ENCODE peak calls at places on chromosomes 6 and 20, in ten cellular contexts. One of them, this sample, is unnamed.

GRCh38 chr6:145213614-145214013 is 521.7 kb downstream of the EPM2A start:
- DNase-seq in dorsolateral prefrontal cortex: no peak
- DNase-seq in BE2C: no peak
- DNase-seq in stimulated activated naive CD8-positive, alpha-beta T cell treated with anti-CD3 and anti-CD28 coated beads, Interleukin-15, Interleukin-2, amounts not matched to agents 100 U/mL and 50 U/mL, for 24 hours: no peak
- DNase-seq in esophagus muscularis mucosa: no peak
- DNase-seq in LoVo: no peak
- DNase-seq in amniotic epithelial cell: peak
- DNase-seq in stimulated activated CD8-positive, alpha-beta memory T cell treated with anti-CD3 and anti-CD28 coated beads, Interleukin-4, amount 100 ng/mL, for 1 hour: no peak
- DNase-seq in activated CD8-positive, alpha-beta memory T cell treated with anti-CD3 and anti-CD28 coated beads for 4 hours: no peak
- DNase-seq in activated CD4-positive, CD25-positive, alpha-beta regulatory T cell treated with anti-CD3 and anti-CD28 coated beads, Interleukin-2, amount 50 U/mL, for 16 hours: no peak
- DNase-seq in this sample: no peak

GRCh38 chr6:144156334-144156733 is 6.0 kb downstream of the STX11 start:
- DNase-seq in dorsolateral prefrontal cortex: no peak
- DNase-seq in BE2C: no peak
- DNase-seq in stimulated activated naive CD8-positive, alpha-beta T cell treated with anti-CD3 and anti-CD28 coated beads, Interleukin-15, Interleukin-2, amounts not matched to agents 100 U/mL and 50 U/mL, for 24 hours: no peak
- DNase-seq in esophagus muscularis mucosa: no peak
- DNase-seq in LoVo: no peak
- DNase-seq in amniotic epithelial cell: peak
- DNase-seq in stimulated activated CD8-positive, alpha-beta memory T cell treated with anti-CD3 and anti-CD28 coated beads, Interleukin-4, amount 100 ng/mL, for 1 hour: no peak
- DNase-seq in activated CD8-positive, alpha-beta memory T cell treated with anti-CD3 and anti-CD28 coated beads for 4 hours: no peak
- DNase-seq in activated CD4-positive, CD25-positive, alpha-beta regulatory T cell treated with anti-CD3 and anti-CD28 coated beads, Interleukin-2, amount 50 U/mL, for 16 hours: no peak
- DNase-seq in this sample: no peak

GRCh38 chr20:25084616-25085187 is 2.8 kb upstream of the VSX1 start:
- DNase-seq in dorsolateral prefrontal cortex: no peak
- DNase-seq in BE2C: no peak
- DNase-seq in stimulated activated naive CD8-positive, alpha-beta T cell treated with anti-CD3 and anti-CD28 coated beads, Interleukin-15, Interleukin-2, amounts not matched to agents 100 U/mL and 50 U/mL, for 24 hours: peak
- DNase-seq in esophagus muscularis mucosa: no peak
- DNase-seq in LoVo: no peak
- DNase-seq in amniotic epithelial cell: no peak
- DNase-seq in stimulated activated CD8-positive, alpha-beta memory T cell treated with anti-CD3 and anti-CD28 coated beads, Interleukin-4, amount 100 ng/mL, for 1 hour: no peak
- DNase-seq in activated CD8-positive, alpha-beta memory T cell treated with anti-CD3 and anti-CD28 coated beads for 4 hours: no peak
- DNase-seq in activated CD4-positive, CD25-positive, alpha-beta regulatory T cell treated with anti-CD3 and anti-CD28 coated beads, Interleukin-2, amount 50 U/mL, for 16 hours: no peak
- DNase-seq in this sample: no peak

GRCh38 chr6:45577836-45578504 is 200.2 kb upstream of the SUPT3H start:
- DNase-seq in dorsolateral prefrontal cortex: no peak
- DNase-seq in BE2C: no peak
- DNase-seq in stimulated activated naive CD8-positive, alpha-beta T cell treated with anti-CD3 and anti-CD28 coated beads, Interleukin-15, Interleukin-2, amounts not matched to agents 100 U/mL and 50 U/mL, for 24 hours: no peak
- DNase-seq in esophagus muscularis mucosa: no peak
- DNase-seq in LoVo: no peak
- DNase-seq in amniotic epithelial cell: peak
- DNase-seq in stimulated activated CD8-positive, alpha-beta memory T cell treated with anti-CD3 and anti-CD28 coated beads, Interleukin-4, amount 100 ng/mL, for 1 hour: no peak
- DNase-seq in activated CD8-positive, alpha-beta memory T cell treated with anti-CD3 and anti-CD28 coated beads for 4 hours: no peak
- DNase-seq in activated CD4-positive, CD25-positive, alpha-beta regulatory T cell treated with anti-CD3 and anti-CD28 coated beads, Interleukin-2, amount 50 U/mL, for 16 hours: no peak
- DNase-seq in this sample: no peak

GRCh38 chr6:44659676-44660170 is 272.2 kb downstream of the CDC5L start:
- DNase-seq in dorsolateral prefrontal cortex: no peak
- DNase-seq in BE2C: no peak
- DNase-seq in stimulated activated naive CD8-positive, alpha-beta T cell treated with anti-CD3 and anti-CD28 coated beads, Interleukin-15, Interleukin-2, amounts not matched to agents 100 U/mL and 50 U/mL, for 24 hours: no peak
- DNase-seq in esophagus muscularis mucosa: no peak
- DNase-seq in LoVo: no peak
- DNase-seq in amniotic epithelial cell: no peak
- DNase-seq in stimulated activated CD8-positive, alpha-beta memory T cell treated with anti-CD3 and anti-CD28 coated beads, Interleukin-4, amount 100 ng/mL, for 1 hour: no peak
- DNase-seq in activated CD8-positive, alpha-beta memory T cell treated with anti-CD3 and anti-CD28 coated beads for 4 hours: no peak
- DNase-seq in activated CD4-positive, CD25-positive, alpha-beta regulatory T cell treated with anti-CD3 and anti-CD28 coated beads, Interleukin-2, amount 50 U/mL, for 16 hours: no peak
- DNase-seq in this sample: no peak

GRCh38 chr20:517221-517620 is 26.4 kb downstream of the CSNK2A1 start:
- DNase-seq in dorsolateral prefrontal cortex: no peak
- DNase-seq in BE2C: no peak
- DNase-seq in stimulated activated naive CD8-positive, alpha-beta T cell treated with anti-CD3 and anti-CD28 coated beads, Interleukin-15, Interleukin-2, amounts not matched to agents 100 U/mL and 50 U/mL, for 24 hours: no peak
- DNase-seq in esophagus muscularis mucosa: no peak
- DNase-seq in LoVo: no peak
- DNase-seq in amniotic epithelial cell: no peak
- DNase-seq in stimulated activated CD8-positive, alpha-beta memory T cell treated with anti-CD3 and anti-CD28 coated beads, Interleukin-4, amount 100 ng/mL, for 1 hour: no peak
- DNase-seq in activated CD8-positive, alpha-beta memory T cell treated with anti-CD3 and anti-CD28 coated beads for 4 hours: no peak
- DNase-seq in activated CD4-positive, CD25-positive, alpha-beta regulatory T cell treated with anti-CD3 and anti-CD28 coated beads, Interleukin-2, amount 50 U/mL, for 16 hours: no peak
- DNase-seq in this sample: no peak

GRCh38 chr6:36636687-36637418 is 41.7 kb upstream of the CDKN1A start:
- DNase-seq in dorsolateral prefrontal cortex: no peak
- DNase-seq in BE2C: no peak
- DNase-seq in stimulated activated naive CD8-positive, alpha-beta T cell treated with anti-CD3 and anti-CD28 coated beads, Interleukin-15, Interleukin-2, amounts not matched to agents 100 U/mL and 50 U/mL, for 24 hours: no peak
- DNase-seq in esophagus muscularis mucosa: no peak
- DNase-seq in LoVo: no peak
- DNase-seq in amniotic epithelial cell: no peak
- DNase-seq in stimulated activated CD8-positive, alpha-beta memory T cell treated with anti-CD3 and anti-CD28 coated beads, Interleukin-4, amount 100 ng/mL, for 1 hour: no peak
- DNase-seq in activated CD8-positive, alpha-beta memory T cell treated with anti-CD3 and anti-CD28 coated beads for 4 hours: no peak
- DNase-seq in activated CD4-positive, CD25-positive, alpha-beta regulatory T cell treated with anti-CD3 and anti-CD28 coated beads, Interleukin-2, amount 50 U/mL, for 16 hours: no peak
- DNase-seq in this sample: no peak

GRCh38 chr20:46545077-46545826 is 5.2 kb downstream of the OCSTAMP start:
- DNase-seq in dorsolateral prefrontal cortex: no peak
- DNase-seq in BE2C: no peak
- DNase-seq in stimulated activated naive CD8-positive, alpha-beta T cell treated with anti-CD3 and anti-CD28 coated beads, Interleukin-15, Interleukin-2, amounts not matched to agents 100 U/mL and 50 U/mL, for 24 hours: peak
- DNase-seq in esophagus muscularis mucosa: no peak
- DNase-seq in LoVo: no peak
- DNase-seq in amniotic epithelial cell: peak
- DNase-seq in stimulated activated CD8-positive, alpha-beta memory T cell treated with anti-CD3 and anti-CD28 coated beads, Interleukin-4, amount 100 ng/mL, for 1 hour: no peak
- DNase-seq in activated CD8-positive, alpha-beta memory T cell treated with anti-CD3 and anti-CD28 coated beads for 4 hours: no peak
- DNase-seq in activated CD4-positive, CD25-positive, alpha-beta regulatory T cell treated with anti-CD3 and anti-CD28 coated beads, Interleukin-2, amount 50 U/mL, for 16 hours: no peak
- DNase-seq in this sample: no peak

GRCh38 chr6:451336-451735 is 59.8 kb downstream of the IRF4 start:
- DNase-seq in dorsolateral prefrontal cortex: no peak
- DNase-seq in BE2C: no peak
- DNase-seq in stimulated activated naive CD8-positive, alpha-beta T cell treated with anti-CD3 and anti-CD28 coated beads, Interleukin-15, Interleukin-2, amounts not matched to agents 100 U/mL and 50 U/mL, for 24 hours: no peak
- DNase-seq in esophagus muscularis mucosa: no peak
- DNase-seq in LoVo: no peak
- DNase-seq in amniotic epithelial cell: no peak
- DNase-seq in stimulated activated CD8-positive, alpha-beta memory T cell treated with anti-CD3 and anti-CD28 coated beads, Interleukin-4, amount 100 ng/mL, for 1 hour: no peak
- DNase-seq in activated CD8-positive, alpha-beta memory T cell treated with anti-CD3 and anti-CD28 coated beads for 4 hours: no peak
- DNase-seq in activated CD4-positive, CD25-positive, alpha-beta regulatory T cell treated with anti-CD3 and anti-CD28 coated beads, Interleukin-2, amount 50 U/mL, for 16 hours: no peak
- DNase-seq in this sample: no peak

GRCh38 chr6:90186637-90187361 is 109.8 kb downstream of the BACH2 start:
- DNase-seq in dorsolateral prefrontal cortex: no peak
- DNase-seq in BE2C: no peak
- DNase-seq in stimulated activated naive CD8-positive, alpha-beta T cell treated with anti-CD3 and anti-CD28 coated beads, Interleukin-15, Interleukin-2, amounts not matched to agents 100 U/mL and 50 U/mL, for 24 hours: no peak
- DNase-seq in esophagus muscularis mucosa: no peak
- DNase-seq in LoVo: no peak
- DNase-seq in amniotic epithelial cell: no peak
- DNase-seq in stimulated activated CD8-positive, alpha-beta memory T cell treated with anti-CD3 and anti-CD28 coated beads, Interleukin-4, amount 100 ng/mL, for 1 hour: no peak
- DNase-seq in activated CD8-positive, alpha-beta memory T cell treated with anti-CD3 and anti-CD28 coated beads for 4 hours: no peak
- DNase-seq in activated CD4-positive, CD25-positive, alpha-beta regulatory T cell treated with anti-CD3 and anti-CD28 coated beads, Interleukin-2, amount 50 U/mL, for 16 hours: no peak
- DNase-seq in this sample: no peak

GRCh38 chr6:158174514-158174913 is 6.4 kb downstream of the GTF2H5 start:
- DNase-seq in dorsolateral prefrontal cortex: no peak
- DNase-seq in BE2C: no peak
- DNase-seq in stimulated activated naive CD8-positive, alpha-beta T cell treated with anti-CD3 and anti-CD28 coated beads, Interleukin-15, Interleukin-2, amounts not matched to agents 100 U/mL and 50 U/mL, for 24 hours: no peak
- DNase-seq in esophagus muscularis mucosa: no peak
- DNase-seq in LoVo: no peak
- DNase-seq in amniotic epithelial cell: peak
- DNase-seq in stimulated activated CD8-positive, alpha-beta memory T cell treated with anti-CD3 and anti-CD28 coated beads, Interleukin-4, amount 100 ng/mL, for 1 hour: no peak
- DNase-seq in activated CD8-positive, alpha-beta memory T cell treated with anti-CD3 and anti-CD28 coated beads for 4 hours: no peak
- DNase-seq in activated CD4-positive, CD25-positive, alpha-beta regulatory T cell treated with anti-CD3 and anti-CD28 coated beads, Interleukin-2, amount 50 U/mL, for 16 hours: no peak
- DNase-seq in this sample: no peak

GRCh38 chr20:51593584-51593983 is 51.1 kb upstream of the NFATC2 start:
- DNase-seq in dorsolateral prefrontal cortex: no peak
- DNase-seq in BE2C: no peak
- DNase-seq in stimulated activated naive CD8-positive, alpha-beta T cell treated with anti-CD3 and anti-CD28 coated beads, Interleukin-15, Interleukin-2, amounts not matched to agents 100 U/mL and 50 U/mL, for 24 hours: no peak
- DNase-seq in esophagus muscularis mucosa: no peak
- DNase-seq in LoVo: no peak
- DNase-seq in amniotic epithelial cell: no peak
- DNase-seq in stimulated activated CD8-positive, alpha-beta memory T cell treated with anti-CD3 and anti-CD28 coated beads, Interleukin-4, amount 100 ng/mL, for 1 hour: no peak
- DNase-seq in activated CD8-positive, alpha-beta memory T cell treated with anti-CD3 and anti-CD28 coated beads for 4 hours: no peak
- DNase-seq in activated CD4-positive, CD25-positive, alpha-beta regulatory T cell treated with anti-CD3 and anti-CD28 coated beads, Interleukin-2, amount 50 U/mL, for 16 hours: no peak
- DNase-seq in this sample: no peak

This sample was measured in heart right ventricle.